ENCODE peak calls at places on chromosome 13, in six cellular contexts. One of them, this sample, is unnamed.

GRCh38 chr13:88176231-88176630 is 505.1 kb downstream of the SLITRK5 start:
- DNase-seq in progenitor cell of endocrine pancreas: no peak
- DNase-seq in neural progenitor cell: no peak
- DNase-seq in activated CD4-positive, CD25-positive, alpha-beta regulatory T cell treated with anti-CD3 and anti-CD28 coated beads, Interleukin-2, amount 50 U/mL, for 16 hours: no peak
- DNase-seq in A549: no peak
- DNase-seq in tibial artery: no peak
- DNase-seq in this sample: no peak

GRCh38 chr13:104256701-104257100 is 1190.5 kb upstream of the SLC10A2 start:
- DNase-seq in progenitor cell of endocrine pancreas: no peak
- DNase-seq in neural progenitor cell: no peak
- DNase-seq in activated CD4-positive, CD25-positive, alpha-beta regulatory T cell treated with anti-CD3 and anti-CD28 coated beads, Interleukin-2, amount 50 U/mL, for 16 hours: no peak
- DNase-seq in A549: no peak
- DNase-seq in tibial artery: no peak
- DNase-seq in this sample: no peak

GRCh38 chr13:32113564-32113963 is 82.0 kb downstream of the FRY start:
- DNase-seq in progenitor cell of endocrine pancreas: no peak
- DNase-seq in neural progenitor cell: no peak
- DNase-seq in activated CD4-positive, CD25-positive, alpha-beta regulatory T cell treated with anti-CD3 and anti-CD28 coated beads, Interleukin-2, amount 50 U/mL, for 16 hours: no peak
- DNase-seq in A549: no peak
- DNase-seq in tibial artery: no peak
- DNase-seq in this sample: no peak

GRCh38 chr13:41700790-41701310 is 243.5 kb downstream of the RGCC start:
- DNase-seq in progenitor cell of endocrine pancreas: no peak
- DNase-seq in neural progenitor cell: no peak
- DNase-seq in activated CD4-positive, CD25-positive, alpha-beta regulatory T cell treated with anti-CD3 and anti-CD28 coated beads, Interleukin-2, amount 50 U/mL, for 16 hours: no peak
- DNase-seq in A549: peak; percentile 24
- DNase-seq in tibial artery: no peak
- DNase-seq in this sample: no peak

GRCh38 chr13:50580684-50581305 is 262.7 kb downstream of the DLEU7 start:
- DNase-seq in progenitor cell of endocrine pancreas: no peak
- DNase-seq in neural progenitor cell: no peak
- DNase-seq in activated CD4-positive, CD25-positive, alpha-beta regulatory T cell treated with anti-CD3 and anti-CD28 coated beads, Interleukin-2, amount 50 U/mL, for 16 hours: no peak
- DNase-seq in A549: no peak
- DNase-seq in tibial artery: no peak
- DNase-seq in this sample: no peak

GRCh38 chr13:112783135-112783945 is 93.5 kb downstream of the ATP11A start:
- DNase-seq in progenitor cell of endocrine pancreas: no peak
- DNase-seq in neural progenitor cell: no peak
- DNase-seq in activated CD4-positive, CD25-positive, alpha-beta regulatory T cell treated with anti-CD3 and anti-CD28 coated beads, Interleukin-2, amount 50 U/mL, for 16 hours: no peak
- DNase-seq in A549: no peak
- DNase-seq in tibial artery: no peak
- DNase-seq in this sample: no peak

GRCh38 chr13:24746618-24747247 is 17.2 kb upstream of the RNF17 start:
- DNase-seq in progenitor cell of endocrine pancreas: peak; percentile 53
- DNase-seq in neural progenitor cell: peak; percentile 71
- DNase-seq in activated CD4-positive, CD25-positive, alpha-beta regulatory T cell treated with anti-CD3 and anti-CD28 coated beads, Interleukin-2, amount 50 U/mL, for 16 hours: no peak
- DNase-seq in A549: peak; percentile 28
- DNase-seq in tibial artery: no peak
- DNase-seq in this sample: no peak

GRCh38 chr13:35941374-35941773 is 189.8 kb downstream of the DCLK1 start:
- DNase-seq in progenitor cell of endocrine pancreas: no peak
- DNase-seq in neural progenitor cell: no peak
- DNase-seq in activated CD4-positive, CD25-positive, alpha-beta regulatory T cell treated with anti-CD3 and anti-CD28 coated beads, Interleukin-2, amount 50 U/mL, for 16 hours: no peak
- DNase-seq in A549: no peak
- DNase-seq in tibial artery: no peak
- DNase-seq in this sample: no peak

GRCh38 chr13:91661692-91662490 is 263.5 kb downstream of the GPC5 start:
- DNase-seq in progenitor cell of endocrine pancreas: no peak
- DNase-seq in neural progenitor cell: no peak
- DNase-seq in activated CD4-positive, CD25-positive, alpha-beta regulatory T cell treated with anti-CD3 and anti-CD28 coated beads, Interleukin-2, amount 50 U/mL, for 16 hours: no peak
- DNase-seq in A549: no peak
- DNase-seq in tibial artery: no peak
- DNase-seq in this sample: no peak

GRCh38 chr13:112105884-112106283 is 38.9 kb downstream of the SOX1 start:
- DNase-seq in progenitor cell of endocrine pancreas: no peak
- DNase-seq in neural progenitor cell: peak; percentile 78
- DNase-seq in activated CD4-positive, CD25-positive, alpha-beta regulatory T cell treated with anti-CD3 and anti-CD28 coated beads, Interleukin-2, amount 50 U/mL, for 16 hours: no peak
- DNase-seq in A549: no peak
- DNase-seq in tibial artery: no peak
- DNase-seq in this sample: no peak

GRCh38 chr13:63481334-63481733 is 2065.7 kb upstream of the PCDH20 start:
- DNase-seq in progenitor cell of endocrine pancreas: no peak
- DNase-seq in neural progenitor cell: no peak
- DNase-seq in activated CD4-positive, CD25-positive, alpha-beta regulatory T cell treated with anti-CD3 and anti-CD28 coated beads, Interleukin-2, amount 50 U/mL, for 16 hours: no peak
- DNase-seq in A549: no peak
- DNase-seq in tibial artery: no peak
- DNase-seq in this sample: no peak

GRCh38 chr13:100063333-100063732 is 25.6 kb upstream of the PCCA start:
- DNase-seq in progenitor cell of endocrine pancreas: no peak
- DNase-seq in neural progenitor cell: no peak
- DNase-seq in activated CD4-positive, CD25-positive, alpha-beta regulatory T cell treated with anti-CD3 and anti-CD28 coated beads, Interleukin-2, amount 50 U/mL, for 16 hours: no peak
- DNase-seq in A549: no peak
- DNase-seq in tibial artery: no peak
- DNase-seq in this sample: no peak

GRCh38 chr13:28621439-28621838 is 37.5 kb upstream of the POMP start:
- DNase-seq in progenitor cell of endocrine pancreas: no peak
- DNase-seq in neural progenitor cell: no peak
- DNase-seq in activated CD4-positive, CD25-positive, alpha-beta regulatory T cell treated with anti-CD3 and anti-CD28 coated beads, Interleukin-2, amount 50 U/mL, for 16 hours: no peak
- DNase-seq in A549: no peak
- DNase-seq in tibial artery: no peak
- DNase-seq in this sample: no peak

This sample was measured in Caco-2.